ENCODE peak calls at places on chromosomes 5 and 9, in nine cellular contexts. Y is ascending aorta, C is upper lobe of right lung, G is GM13976, Z is AG10803, B is heart left ventricle, J is tibial artery, D is fibroblast of the aortic adventitia, M is GM06990. A is an unnamed sample.

GRCh38 chr5:74272831-74273545 is 367.5 kb downstream of the ENC1 start:
- DNase-seq in B (no peak), Y (no peak), D (peak; percentile 11), Z (peak; percentile 69), C (no peak), J (no peak), M (no peak), G (no peak), A (no peak)

GRCh38 chr9:95857122-95857521 is 18.4 kb upstream of the ERCC6L2 start:
- DNase-seq in G (no peak), D (peak; percentile 74), Y (no peak), J (no peak), M (no peak), Z (peak; percentile 44), B (no peak), C (no peak), A (no peak)

GRCh38 chr9:113215142-113215541 is 5.9 kb downstream of the FKBP15 start:
- DNase-seq in M (no peak), B (no peak), Y (no peak), J (no peak), C (no peak), G (no peak), Z (no peak), D (peak; percentile 30), A (no peak)

GRCh38 chr5:22316291-22316690 is 536.9 kb downstream of the CDH12 start:
- DNase-seq in D (no peak), Z (no peak), Y (no peak), M (no peak), B (no peak), C (no peak), J (no peak), G (no peak), A (no peak)

GRCh38 chr5:164256351-164256750 is 750.9 kb downstream of the MAT2B start:
- DNase-seq in D (peak; percentile 45), M (no peak), G (no peak), B (no peak), J (no peak), C (no peak), Z (no peak), Y (no peak), A (no peak)

GRCh38 chr9:110069326-110070248 is 138.4 kb downstream of the C9orf152 start:
- DNase-seq in D (peak; percentile 96), M (no peak), Z (peak; percentile 93), J (peak; percentile 72), B (peak; percentile 54), Y (peak; percentile 77), C (peak; percentile 69), G (no peak), A (no peak)

GRCh38 chr5:175840050-175840841 is 31.1 kb upstream of the CPLX2 start:
- DNase-seq in D (peak; percentile 27), Y (no peak), C (no peak), Z (peak; percentile 23), G (no peak), M (no peak), B (no peak), J (no peak), A (no peak)

GRCh38 chr9:119360237-119360636 is 9.0 kb downstream of the BRINP1 start:
- DNase-seq in G (no peak), Y (no peak), C (no peak), Z (no peak), M (no peak), B (no peak), J (no peak), D (no peak), A (no peak)

GRCh38 chr5:121189569-121190305 is 661.9 kb upstream of the FTMT start:
- DNase-seq in M (no peak), C (no peak), Z (peak; percentile 6), D (peak; percentile 34), J (no peak), Y (no peak), G (no peak), B (no peak), A (no peak)

GRCh38 chr9:83489961-83490360 is 48.2 kb downstream of the FRMD3 start:
- DNase-seq in G (no peak), M (no peak), D (no peak), Y (no peak), J (no peak), Z (no peak), B (no peak), C (no peak), A (no peak)

GRCh38 chr9:126915281-126915816 is 767 bp downstream of the RALGPS1 start:
- DNase-seq in G (no peak), J (peak; percentile 69), B (no peak), Y (peak; percentile 67), M (peak; percentile 26), D (no peak), Z (no peak), C (peak; percentile 92), A (no peak)

GRCh38 chr9:22238809-22239684 is 207.6 kb upstream of the DMRTA1 start:
- DNase-seq in J (no peak), G (no peak), Y (no peak), D (peak; percentile 78), B (no peak), M (no peak), C (no peak), Z (peak; percentile 65), A (no peak)

GRCh38 chr9:70924380-70924779 is 197.0 kb downstream of the TRPM3 start:
- DNase-seq in C (no peak), Z (peak; percentile 94), G (no peak), Y (no peak), M (no peak), D (peak; percentile 97), J (no peak), B (no peak), A (no peak)

GRCh38 chr5:17120209-17120608 is 97.2 kb upstream of the BASP1 start:
- DNase-seq in Z (no peak), J (no peak), G (no peak), C (no peak), D (no peak), M (no peak), B (no peak), Y (no peak), A (no peak)

GRCh38 chr5:115319007-115319406 is 22.6 kb upstream of the CCDC112 start:
- DNase-seq in G (no peak), J (no peak), B (no peak), Z (no peak), M (no peak), C (no peak), D (no peak), Y (no peak), A (no peak)

GRCh38 chr9:133935328-133936040 is 56.6 kb downstream of the VAV2 start:
- DNase-seq in D (peak; percentile 73), C (no peak), B (peak; percentile 75), Z (peak; percentile 20), Y (no peak), J (no peak), G (no peak), M (no peak), A (no peak)

GRCh38 chr5:159786901-159787691 is 129.2 kb upstream of the ADRA1B start:
- DNase-seq in M (no peak), J (peak; percentile 91), Z (peak; percentile 84), C (peak; percentile 67), Y (peak; percentile 90), B (no peak), G (no peak), D (peak; percentile 88), A (no peak)

GRCh38 chr9:136686794-136687711 is at the start of gene AGPAT2:
- DNase-seq in Z (peak; percentile 47), M (peak; percentile 74), G (peak; percentile 96), J (peak; percentile 82), D (peak; percentile 32), C (peak; percentile 94), Y (peak; percentile 83), B (peak; percentile 87), A (peak; percentile 64)

GRCh38 chr5:6758201-6758600 is 45.0 kb downstream of the TENT4A start:
- DNase-seq in J (no peak), Y (no peak), M (no peak), D (no peak), C (peak; percentile 40), G (no peak), B (no peak), Z (no peak), A (no peak)

GRCh38 chr5:33275921-33276705 is 164.7 kb upstream of the TARS1 start:
- DNase-seq in D (peak; percentile 46), M (no peak), Z (peak; percentile 94), G (no peak), Y (no peak), C (no peak), B (no peak), J (no peak), A (no peak)

DNA sequence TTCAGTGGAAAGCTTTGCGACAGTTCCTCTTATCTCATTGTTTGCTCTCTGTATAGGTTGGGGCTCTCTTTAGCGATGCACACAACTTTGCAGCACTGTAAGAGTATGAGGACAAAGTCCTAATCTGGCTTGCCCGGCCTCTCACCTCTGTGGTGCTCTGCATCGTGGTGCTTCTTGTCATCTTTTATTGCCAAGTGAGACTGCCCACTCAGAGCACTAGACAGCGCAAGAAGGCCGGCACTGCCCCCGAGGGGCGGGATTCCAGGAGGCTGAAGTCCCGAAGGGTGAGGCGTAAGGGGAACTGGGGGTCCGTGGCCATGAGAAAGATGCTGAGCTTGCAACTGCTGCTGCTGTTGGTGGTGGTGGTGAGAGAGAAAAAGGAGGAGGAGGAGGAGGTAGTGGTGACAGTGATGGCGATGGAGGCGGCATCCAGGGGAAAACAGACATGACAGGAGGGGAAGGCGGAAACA is 55.4 kb downstream of the TLE1 start:
- DNase-seq in Z (no peak), C (no peak), D (no peak), J (no peak), M (no peak), G (no peak), Y (no peak), B (no peak), A (no peak)
- TF ChIP-seq CTCF in Z (no peak), C (no peak), D (no peak), J (no peak), M (no peak), G (no peak), Y (no peak), B (no peak), A (no peak)

DNA sequence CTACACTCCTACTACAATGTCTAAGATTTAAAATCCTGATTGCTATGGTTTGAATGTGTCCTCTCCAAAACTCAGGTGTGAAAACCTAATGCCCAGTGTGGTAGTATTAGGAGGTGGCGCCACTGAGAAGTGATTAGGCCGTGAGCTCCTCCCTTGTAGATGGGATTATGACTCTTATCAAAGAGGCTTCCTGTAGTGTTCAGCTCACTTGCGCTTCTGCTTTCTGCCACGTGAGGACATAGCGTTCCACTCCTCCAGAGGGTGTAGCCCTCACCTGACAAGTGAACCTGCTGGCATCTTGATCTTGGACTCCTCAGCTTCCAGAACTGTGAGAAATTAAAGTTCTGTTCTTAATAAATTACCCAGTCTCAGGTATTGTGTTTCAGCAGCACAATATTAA is 33.0 kb upstream of the WHRN start:
- DNase-seq in B (no peak), C (no peak), J (no peak), D (no peak), M (no peak), Z (no peak), G (peak; percentile 26), Y (no peak), A (peak; percentile 19)
- TF ChIP-seq CTCF in B (no peak), C (no peak), J (no peak), D (no peak), M (peak; percentile 47), Z (no peak), G (peak; percentile 19), Y (no peak), A (no peak)

GRCh38 chr9:86487222-86487841 is 133.1 kb upstream of the TUT7 start:
- DNase-seq in B (no peak), J (no peak), G (peak; percentile 45), M (no peak), Y (no peak), C (no peak), D (peak; percentile 90), Z (peak; percentile 85), A (no peak)
- TF ChIP-seq CTCF in B (peak; percentile 70), J (peak; percentile 48), G (peak; percentile 49), M (peak; percentile 48), Y (peak; percentile 48), C (peak; percentile 61), D (peak; percentile 66), Z (peak; percentile 76), A (no peak)

GRCh38 chr9:131273146-131273545 is 3.2 kb downstream of the FAM78A start:
- DNase-seq in Y (no peak), D (no peak), G (peak; percentile 64), B (peak; percentile 83), J (no peak), C (no peak), Z (no peak), M (peak; percentile 62), A (no peak)
- TF ChIP-seq CTCF in Y (no peak), D (no peak), G (no peak), B (peak; percentile 10), J (no peak), C (peak; percentile 5), Z (no peak), M (peak; percentile 38), A (no peak)

A was measured in activated B cell treated with CpG ODN at 0.5 μM for 24 hours.